ENCODE peak calls at places on chromosomes 6 and 20, in seven cellular contexts. P is cardiac muscle cell; W is heart right ventricle; T is ovary; L is CD4-positive, alpha-beta memory T cell; Y is lung; U is upper lobe of right lung. O is an unnamed sample. For H3K36me3, the result is how much of the 10 kb centered on the place peaks cover.

GRCh38 chr20:32210206-32210605 is 2.5 kb downstream of the POFUT1 start:
- DNase-seq in Y (no peak), L (no peak), W (no peak), T (no peak), P (no peak), U (no peak), O (no peak)

GRCh38 chr6:107493158-107494057 is 3.5 kb downstream of the SOBP start:
- DNase-seq in W (no peak), T (no peak), L (no peak), U (no peak), Y (no peak), P (peak), O (no peak)

GRCh38 chr6:53347250-53347920 is 1.4 kb downstream of the ELOVL5 start:
- DNase-seq in P (peak), W (no peak), T (no peak), U (no peak), Y (no peak), L (peak), O (no peak)

GRCh38 chr20:63380346-63380870 is 19.3 kb upstream of the CHRNA4 start:
- DNase-seq in U (no peak), Y (no peak), P (no peak), L (no peak), W (no peak), T (no peak), O (no peak)

GRCh38 chr6:107698146-107698545 is 126.0 kb downstream of the SCML4 start:
- DNase-seq in L (no peak), W (no peak), Y (no peak), U (no peak), P (peak), T (no peak), O (no peak)

GRCh38 chr6:35011096-35012041 is 122.3 kb downstream of the ANKS1A start:
- DNase-seq in L (no peak), U (no peak), Y (no peak), T (no peak), P (no peak), W (no peak), O (no peak)

GRCh38 chr6:158170656-158171081 is 2.5 kb downstream of the GTF2H5 start:
- DNase-seq in U (no peak), L (no peak), T (no peak), P (peak), Y (no peak), W (no peak), O (no peak)

GRCh38 chr6:146028250-146028789 is 542 bp upstream of the GRM1 start:
- DNase-seq in T (peak), Y (no peak), U (peak), W (peak), P (peak), L (peak), O (peak)

GRCh38 chr20:2693286-2693995 is 861 bp downstream of the EBF4 start:
- DNase-seq in P (peak), W (peak), U (peak), L (peak), Y (no peak), T (peak), O (no peak)

GRCh38 chr20:42484335-42484734 is 705.4 kb downstream of the PTPRT start:
- DNase-seq in W (no peak), U (no peak), P (peak), T (peak), L (no peak), Y (peak), O (no peak)

GRCh38 chr6:33978593-33979150 is 167.2 kb downstream of the GRM4 start:
- DNase-seq in P (no peak), U (no peak), T (no peak), W (no peak), Y (no peak), L (no peak), O (no peak)

GRCh38 chr6:1746919-1747460 is 137.3 kb downstream of the FOXC1 start:
- DNase-seq in Y (no peak), T (no peak), U (no peak), L (no peak), W (no peak), P (no peak), O (no peak)

GRCh38 chr20:52493177-52493711 is 301.7 kb upstream of the ZFP64 start:
- DNase-seq in L (no peak), Y (no peak), W (no peak), U (no peak), P (peak), T (no peak), O (no peak)

GRCh38 chr6:138428943-138429616 is 25.1 kb downstream of the HEBP2 start:
- DNase-seq in T (no peak), W (no peak), L (no peak), U (no peak), Y (no peak), P (peak), O (no peak)

GRCh38 chr20:29318871-29319461 is 1938.5 kb upstream of the DEFB115 start:
- DNase-seq in P (no peak), Y (no peak), T (no peak), W (no peak), L (no peak), U (no peak), O (no peak)

GRCh38 chr6:112910256-112910655 is 563.1 kb downstream of the RFPL4B start:
- DNase-seq in L (no peak), W (no peak), P (peak), T (no peak), U (no peak), Y (no peak), O (no peak)

GRCh38 chr6:6560909-6561308 is 27.6 kb upstream of the LY86 start:
- DNase-seq in P (no peak), U (no peak), Y (no peak), L (no peak), W (no peak), T (no peak), O (no peak)

GRCh38 chr6:47145212-47145611 is 103.1 kb upstream of the ADGRF1 start:
- DNase-seq in U (no peak), Y (no peak), T (no peak), P (peak), W (no peak), L (no peak), O (no peak)

GRCh38 chr20:21510414-21510971 is 3.4 kb downstream of the NKX2-2 start:
- DNase-seq in W (no peak), T (no peak), P (no peak), L (no peak), U (no peak), Y (no peak), O (no peak)

DNA sequence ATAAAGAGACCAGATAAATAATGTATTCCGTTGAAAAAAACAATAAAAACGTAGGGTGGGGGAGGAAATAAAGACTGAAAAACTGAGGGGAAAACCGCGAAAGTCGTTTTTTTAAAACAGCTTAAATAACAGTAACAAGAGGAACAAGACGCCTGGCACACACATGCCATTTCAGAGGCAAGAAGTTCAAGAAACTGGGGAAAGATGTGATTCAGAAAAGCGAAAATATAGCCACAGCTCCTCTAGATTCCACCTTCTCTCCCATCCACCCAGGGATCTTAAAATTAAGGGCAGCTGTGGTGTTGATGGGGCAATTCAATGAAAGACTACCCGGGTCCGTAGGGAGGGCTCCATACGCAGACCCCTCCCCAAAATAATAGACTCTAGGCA is 1.3 kb downstream of the EPB41L2 start:
- DNase-seq in W (no peak), U (no peak), Y (no peak), L (no peak), P (peak), T (no peak), O (no peak)
- H3K27ac ChIP-seq in W (peak), U (peak), Y (peak), L (no peak), P (no peak), T (peak), O (no peak)

DNA sequence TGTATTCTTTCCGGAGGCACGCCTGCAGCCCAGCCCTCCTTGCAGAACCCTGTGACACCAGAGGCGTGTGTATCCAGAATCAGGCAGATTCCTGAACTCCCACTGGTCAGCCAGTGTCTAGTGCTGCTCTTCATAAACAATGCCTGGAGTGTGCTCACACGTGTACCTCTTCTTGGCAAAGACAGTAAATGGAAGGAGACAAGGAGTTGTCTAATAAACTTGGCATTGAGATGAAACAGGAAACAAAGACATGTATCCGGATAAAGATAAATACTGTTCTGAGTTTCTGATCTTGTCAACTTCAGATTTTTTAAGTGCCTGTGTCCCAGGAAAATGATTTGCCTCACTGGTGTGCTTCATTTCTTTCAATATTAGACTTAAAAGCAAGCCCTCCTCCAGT is 1.7 kb downstream of the RPS6KA2 start:
- DNase-seq in T (no peak), Y (no peak), U (no peak), P (peak), W (no peak), L (no peak), O (no peak)
- H3K4me3 ChIP-seq in T (peak), Y (peak), U (peak), P (no peak), W (peak), L (no peak), O (peak)

DNA sequence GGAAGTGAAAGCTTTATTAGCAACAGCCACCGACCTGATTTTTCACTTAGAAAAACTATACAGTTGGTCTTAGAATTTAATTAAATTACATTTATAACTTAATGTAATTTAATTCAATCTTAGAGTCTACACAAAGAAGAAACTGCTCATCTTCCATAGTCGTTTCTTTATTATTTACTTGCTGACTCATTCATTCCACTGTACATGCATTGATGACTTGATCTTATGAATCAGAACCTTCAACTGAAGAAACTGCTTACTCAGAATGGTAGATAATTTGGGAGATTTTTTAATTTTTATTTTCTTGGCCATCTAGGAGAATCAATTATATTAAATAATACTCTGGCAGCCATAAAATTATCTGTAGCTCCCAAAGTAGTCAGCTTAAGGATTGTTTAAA is 1021.6 kb upstream of the FLRT3 start:
- DNase-seq in L (no peak), U (no peak), T (no peak), W (no peak), Y (no peak), P (no peak), O (no peak)
- H3K36me3 ChIP-seq in L (under half), U (under half), T (under half), W (under half), Y (under half), P (under half), O (under half)

GRCh38 chr20:50982372-50982771 is 23.8 kb downstream of the MOCS3 start:
- DNase-seq in Y (no peak), T (no peak), W (no peak), U (no peak), P (peak), L (no peak), O (no peak)
- H3K27ac ChIP-seq in Y (no peak), T (no peak), W (no peak), U (no peak), P (no peak), L (no peak), O (no peak)

DNA sequence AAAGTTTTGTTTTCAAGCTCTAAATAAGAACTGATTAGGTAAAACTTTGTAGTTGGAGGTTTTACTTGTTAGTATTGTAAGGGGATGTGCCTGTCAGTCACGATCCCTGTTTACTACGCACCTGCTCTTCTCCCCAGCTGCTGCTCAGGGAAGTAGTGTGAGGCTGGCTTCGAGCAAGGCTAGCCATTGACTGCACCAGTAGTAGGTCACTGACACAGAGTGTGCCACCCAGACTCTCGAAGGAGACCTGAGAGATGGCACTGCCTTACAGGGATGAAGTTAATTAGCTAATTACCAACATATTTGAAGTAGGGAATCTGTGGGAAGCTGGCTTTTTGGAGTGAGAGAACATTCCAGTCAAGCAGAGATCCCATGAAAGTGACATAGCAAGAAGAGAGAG is 89.3 kb downstream of the DNAH8 start:
- DNase-seq in T (no peak), L (no peak), U (no peak), Y (no peak), W (no peak), P (no peak), O (no peak)
- H3K4me3 ChIP-seq in T (no peak), L (no peak), U (no peak), Y (no peak), W (no peak), P (no peak), O (no peak)